ENCODE peak calls at places on chromosomes 2 and 18, in nine cellular contexts. D is tibial artery, X is left lung, Y is ovary, T is ascending aorta, U is adrenal gland, M is trophoblast cell, N is Panc1, V is left ventricle myocardium inferior. O is an unnamed sample.

GRCh38 chr18:6795307-6795706 is 65.8 kb downstream of the ARHGAP28 start:
- DNase-seq in Y (no peak), T (no peak), D (no peak), N (no peak), U (no peak), M (no peak), V (no peak), X (no peak), O (no peak)

GRCh38 chr2:5748941-5749731 is 57.0 kb downstream of the SOX11 start:
- DNase-seq in T (no peak), U (no peak), Y (no peak), D (no peak), N (no peak), V (peak; percentile 81), X (no peak), M (no peak), O (no peak)

GRCh38 chr2:122866095-122866494 is 1110.6 kb downstream of the TSN start:
- DNase-seq in N (no peak), U (no peak), V (no peak), T (no peak), M (no peak), X (no peak), Y (no peak), D (no peak), O (no peak)

GRCh38 chr2:151999058-151999457 is 99.8 kb downstream of the CACNB4 start:
- DNase-seq in V (peak; percentile 28), X (no peak), D (no peak), T (no peak), U (peak; percentile 46), N (peak; percentile 22), Y (no peak), M (peak; percentile 16), O (no peak)

GRCh38 chr2:11344956-11345671 is 678 bp upstream of the ROCK2 start:
- DNase-seq in N (no peak), V (peak; percentile 40), U (no peak), X (peak; percentile 49), M (peak; percentile 26), T (no peak), Y (no peak), D (peak; percentile 87), O (no peak)

GRCh38 chr2:26724004-26724750 is 31.7 kb downstream of the KCNK3 start:
- DNase-seq in N (peak; percentile 86), X (no peak), U (peak; percentile 90), T (peak; percentile 61), V (peak; percentile 58), D (peak; percentile 70), Y (peak; percentile 83), M (no peak), O (no peak)

GRCh38 chr2:23385351-23385747 is 370 bp downstream of the KLHL29 start:
- DNase-seq in X (no peak), V (peak; percentile 36), D (peak; percentile 34), Y (no peak), N (no peak), U (peak; percentile 41), M (peak; percentile 20), T (no peak), O (no peak)

GRCh38 chr18:11957636-11958035 is 23.7 kb upstream of the IMPA2 start:
- DNase-seq in U (no peak), X (no peak), T (no peak), Y (no peak), V (no peak), M (no peak), D (no peak), N (no peak), O (no peak)

GRCh38 chr18:79912994-79913831 is 38.2 kb downstream of the SLC66A2 start:
- DNase-seq in U (no peak), M (no peak), N (no peak), V (no peak), T (no peak), X (no peak), Y (peak; percentile 9), D (no peak), O (no peak)

GRCh38 chr2:26722328-26722727 is 29.8 kb downstream of the KCNK3 start:
- DNase-seq in T (no peak), X (no peak), U (no peak), D (no peak), V (no peak), M (no peak), Y (no peak), N (no peak), O (no peak)

GRCh38 chr2:110114007-110114591 is 1.5 kb downstream of the MALL start:
- DNase-seq in U (peak; percentile 23), X (peak; percentile 62), D (no peak), N (no peak), V (no peak), Y (no peak), M (no peak), T (no peak), O (no peak)
- H3K4me3 ChIP-seq in U (no peak overlapping the region), X (peak overlapping the region; percentile 42), D (no peak overlapping the region), N (peak overlapping the region; percentile 86), V (peak overlapping the region; percentile 68), Y (no peak overlapping the region), M (no peak overlapping the region), T (peak overlapping the region; percentile 65), O (peak overlapping the region; percentile 71)

GRCh38 chr2:42854207-42854818 is 61.9 kb upstream of the HAAO start:
- DNase-seq in X (no peak), N (no peak), D (peak; percentile 50), M (no peak), Y (peak; percentile 66), U (no peak), T (no peak), V (peak; percentile 71), O (no peak)

GRCh38 chr2:42851740-42852250 is 59.4 kb upstream of the HAAO start:
- DNase-seq in D (peak; percentile 20), X (no peak), V (no peak), N (no peak), M (no peak), T (no peak), Y (no peak), U (no peak), O (no peak)

GRCh38 chr2:42855221-42855970 is 63.0 kb upstream of the HAAO start:
- DNase-seq in M (no peak), D (no peak), T (no peak), X (no peak), U (no peak), V (no peak), N (no peak), Y (no peak), O (no peak)

GRCh38 chr2:42852798-42853197 is 60.4 kb upstream of the HAAO start:
- DNase-seq in T (no peak), Y (no peak), U (no peak), X (no peak), N (no peak), V (no peak), M (no peak), D (peak; percentile 11), O (no peak)

DNA sequence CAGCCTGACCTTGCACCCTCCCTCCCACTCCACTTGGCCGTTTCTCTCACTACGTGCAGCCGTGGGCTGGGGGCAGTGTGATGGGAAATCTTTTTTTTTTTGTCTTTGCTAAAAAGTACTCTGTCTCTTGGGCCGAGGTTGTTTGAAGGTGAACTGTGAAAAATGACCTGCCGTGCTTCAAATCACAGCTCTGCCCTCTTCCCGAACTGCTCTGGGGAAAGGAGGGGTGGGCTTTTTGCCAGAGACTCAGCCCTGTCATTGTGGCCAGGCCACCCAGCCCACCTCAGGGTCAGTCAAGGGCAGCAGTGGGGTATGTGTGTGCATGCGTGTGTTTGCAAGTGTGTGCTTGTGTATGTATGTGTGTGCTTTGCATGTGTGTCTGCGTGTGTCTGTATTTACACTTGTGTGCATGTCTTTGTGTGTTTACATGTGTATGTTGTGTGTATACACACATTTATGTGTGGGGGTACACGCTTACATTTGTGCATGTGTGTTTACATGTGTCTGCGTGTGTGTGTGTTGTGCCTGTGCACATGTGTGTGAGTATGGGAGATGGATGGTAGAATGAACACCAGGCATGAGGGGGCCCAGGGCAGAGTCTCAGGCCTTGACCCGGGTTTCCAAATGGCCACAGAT is 61.3 kb upstream of the HAAO start:
- DNase-seq in V (no peak), T (no peak), U (no peak), D (peak; percentile 10), Y (no peak), X (no peak), M (no peak), N (no peak), O (no peak)
- H3K27ac ChIP-seq in V (peak overlapping the region; percentile 81), T (peak overlapping the region; percentile 74), U (no peak overlapping the region), D (peak overlapping the region; percentile 72), Y (peak overlapping the region; percentile 79), X (no peak overlapping the region), M (no peak overlapping the region), N (no peak overlapping the region), O (peak overlapping the region; percentile 83)

GRCh38 chr2:84876369-84876768 is 4.5 kb downstream of the TRABD2A start:
- DNase-seq in X (no peak), M (no peak), N (no peak), D (no peak), V (no peak), U (no peak), T (no peak), Y (no peak), O (no peak)
- H3K4me1 ChIP-seq in X (peaks cover 9% of the 10 kb centered on the region), M (peaks cover 5% of the 10 kb centered on the region), N (peaks cover 9% of the 10 kb centered on the region), D (peaks cover 11% of the 10 kb centered on the region), V (peaks cover 20% of the 10 kb centered on the region), U (peaks cover 10% of the 10 kb centered on the region), T (no peaks in the 10 kb centered on the region), Y (peaks cover 2% of the 10 kb centered on the region), O (peaks cover 16% of the 10 kb centered on the region)

GRCh38 chr18:34039194-34039593 is 185.5 kb downstream of the NOL4 start:
- DNase-seq in V (no peak), M (no peak), N (no peak), Y (no peak), X (no peak), D (no peak), U (no peak), T (no peak), O (no peak)
- H3K4me3 ChIP-seq in V (peak overlapping the region; percentile 26), M (no peak overlapping the region), N (no peak overlapping the region), Y (no peak overlapping the region), X (no peak overlapping the region), D (no peak overlapping the region), U (no peak overlapping the region), T (no peak overlapping the region), O (no peak overlapping the region)

GRCh38 chr18:55419132-55419938 is 168.7 kb downstream of the TCF4 start:
- DNase-seq in T (no peak), U (no peak), Y (no peak), D (no peak), V (no peak), X (no peak), M (no peak), N (no peak), O (no peak)
- H3K27ac ChIP-seq in T (peak overlapping the region; percentile 19), U (no peak overlapping the region), Y (peak overlapping the region; percentile 64), D (no peak overlapping the region), V (peak overlapping the region; percentile 88), X (peak overlapping the region; percentile 68), M (no peak overlapping the region), N (no peak overlapping the region), O (peak overlapping the region; percentile 85)

DNA sequence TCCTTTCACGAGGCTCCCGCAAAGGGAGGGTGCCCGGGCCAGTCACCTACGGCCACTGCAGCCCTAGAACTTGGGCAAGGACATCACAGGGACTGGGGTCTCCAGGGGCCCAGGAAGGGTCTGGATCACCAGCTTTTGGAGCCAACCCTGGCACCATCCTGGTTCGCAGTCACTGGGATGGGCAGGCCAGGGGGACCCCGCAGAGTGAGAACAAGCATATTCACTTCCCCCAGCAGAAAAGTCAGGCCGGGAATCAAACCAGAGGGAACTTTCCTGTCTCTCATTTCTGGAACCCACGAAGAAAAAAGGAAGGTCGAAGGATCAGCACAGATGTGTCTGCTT is 15.4 kb downstream of the SMAD7 start:
- DNase-seq in X (no peak), M (no peak), N (no peak), T (no peak), U (no peak), D (no peak), V (no peak), Y (peak; percentile 18), O (no peak)
- H3K4me1 ChIP-seq in X (peaks cover 80% of the 10 kb centered on the region), M (peaks cover 76% of the 10 kb centered on the region), N (peaks cover 92% of the 10 kb centered on the region), T (peaks cover 65% of the 10 kb centered on the region), U (peaks cover 70% of the 10 kb centered on the region), D (peaks cover 99% of the 10 kb centered on the region), V (peaks cover 98% of the 10 kb centered on the region), Y (peaks cover 42% of the 10 kb centered on the region), O (peaks cover 72% of the 10 kb centered on the region)

GRCh38 chr18:47249602-47250001 is 1.9 kb downstream of the SKOR2 start:
- DNase-seq in U (no peak), T (no peak), M (no peak), Y (no peak), D (no peak), X (no peak), V (no peak), N (no peak), O (no peak)
- H3K4me3 ChIP-seq in U (no peak overlapping the region), T (no peak overlapping the region), M (no peak overlapping the region), Y (no peak overlapping the region), D (no peak overlapping the region), X (no peak overlapping the region), V (no peak overlapping the region), N (no peak overlapping the region), O (no peak overlapping the region)